ENCODE peak calls at places on chromosomes 7 and 10, in four cellular contexts. O is T1000, D is NCI-H1417, W is A549. T is an unnamed sample.

GRCh38 chr10:101695404-101695732 is 398 bp upstream of the FBXW4 start:
- DNase-seq in W (no peak), O (no peak), D (no peak), T (no peak)

GRCh38 chr7:2688409-2689342 is 674 bp downstream of the AMZ1 start:
- DNase-seq in W (no peak), O (no peak), D (no peak), T (no peak)

GRCh38 chr7:121714559-121715303 is 158.2 kb upstream of the PTPRZ1 start:
- DNase-seq in D (no peak), O (no peak), W (no peak), T (no peak)

GRCh38 chr7:140534743-140535142 is 55.4 kb upstream of the MKRN1 start:
- DNase-seq in O (no peak), D (no peak), W (no peak), T (no peak)

GRCh38 chr7:151775547-151776443 is 101.1 kb downstream of the PRKAG2 start:
- DNase-seq in O (no peak), W (no peak), D (no peak), T (no peak)

GRCh38 chr7:130733866-130734524 is at the start of gene KLF14:
- DNase-seq in W (no peak), O (peak), D (peak), T (no peak)

GRCh38 chr7:137996386-137996851 is 5.5 kb downstream of the CREB3L2 start:
- DNase-seq in O (no peak), D (no peak), W (no peak), T (no peak)

GRCh38 chr10:48612241-48612943 is 7.5 kb upstream of the ARHGAP22 start:
- DNase-seq in O (no peak), D (no peak), W (no peak), T (no peak)

GRCh38 chr10:35554036-35554435 is 51.1 kb upstream of the GJD4 start:
- DNase-seq in W (no peak), O (no peak), D (no peak), T (peak)

GRCh38 chr10:131871673-131872005 is 29.2 kb upstream of the PPP2R2D start:
- DNase-seq in D (no peak), W (no peak), O (no peak), T (no peak)

GRCh38 chr7:33604015-33604414 is 301.3 kb upstream of the BMPER start:
- DNase-seq in W (no peak), D (no peak), O (no peak), T (no peak)

GRCh38 chr7:12244129-12244528 is 33.0 kb downstream of the TMEM106B start:
- DNase-seq in W (peak), O (no peak), D (peak), T (no peak)

GRCh38 chr10:72072046-72072445 is 16.3 kb downstream of the SPOCK2 start:
- DNase-seq in D (no peak), O (no peak), W (no peak), T (no peak)

GRCh38 chr10:84762754-84763394 is 434.5 kb downstream of the CCSER2 start:
- DNase-seq in W (peak), D (no peak), O (no peak), T (no peak)

GRCh38 chr10:118166951-118167350 is 120.2 kb upstream of the RAB11FIP2 start:
- DNase-seq in O (no peak), D (no peak), W (no peak), T (no peak)

GRCh38 chr7:117132385-117133120 is 179.3 kb downstream of the ST7 start:
- DNase-seq in W (peak), D (no peak), O (no peak), T (no peak)

GRCh38 chr7:91777522-91777921 is 103.0 kb downstream of the MTERF1 start:
- DNase-seq in W (no peak), O (no peak), D (no peak), T (no peak)

GRCh38 chr10:18699849-18700554 is 40.8 kb downstream of the ARL5B start:
- DNase-seq in W (no peak), D (no peak), O (no peak), T (no peak)

GRCh38 chr7:130669051-130669700 is 628 bp upstream of the COPG2 start:
- DNase-seq in W (no peak), O (no peak), D (no peak), T (peak)

GRCh38 chr10:123491692-123492415 is 174.3 kb upstream of the GPR26 start:
- DNase-seq in D (no peak), O (no peak), W (no peak), T (no peak)

GRCh38 chr10:113493943-113494342 is 58.9 kb upstream of the HABP2 start:
- DNase-seq in W (peak), D (no peak), O (no peak), T (no peak)

GRCh38 chr7:114298011-114298410 is 116.6 kb upstream of the FOXP2 start:
- DNase-seq in O (no peak), W (no peak), D (no peak), T (no peak)

GRCh38 chr7:4764402-4765007 is 10.9 kb upstream of the AP5Z1 start:
- DNase-seq in W (no peak), O (no peak), D (no peak), T (no peak)

GRCh38 chr10:103786020-103786419 is 69.4 kb downstream of the SH3PXD2A start:
- DNase-seq in D (no peak), W (no peak), O (no peak), T (no peak)

GRCh38 chr7:11539853-11540252 is 292.1 kb downstream of the THSD7A start:
- DNase-seq in W (no peak), O (no peak), D (no peak), T (no peak)

GRCh38 chr10:10353326-10353725 is 664.3 kb upstream of the CELF2 start:
- DNase-seq in W (no peak), D (no peak), O (no peak), T (no peak)

GRCh38 chr10:114821915-114822770 is 563 bp downstream of the FHIP2A start:
- DNase-seq in W (peak), D (peak), O (no peak), T (peak)

GRCh38 chr7:90736316-90736715 is 140.2 kb downstream of the CDK14 start:
- DNase-seq in O (no peak), D (no peak), W (no peak), T (no peak)

GRCh38 chr7:74038194-74038961 is 10.4 kb downstream of the ELN start:
- DNase-seq in O (no peak), D (no peak), W (no peak), T (no peak)

GRCh38 chr7:4189151-4189570 is 492.9 kb upstream of the FOXK1 start:
- DNase-seq in D (peak), W (no peak), O (no peak), T (no peak)

GRCh38 chr10:114663631-114664030 is 5.6 kb upstream of the ABLIM1 start:
- DNase-seq in W (no peak), D (peak), O (no peak), T (no peak)

GRCh38 chr10:79275431-79275851 is 71.8 kb upstream of the PPIF start:
- DNase-seq in D (no peak), O (no peak), W (no peak), T (no peak)

GRCh38 chr10:46556515-46557318 is at the start of gene GPRIN2:
- DNase-seq in O (no peak), D (peak), W (no peak), T (peak)

GRCh38 chr7:134419875-134420274 is 39.0 kb downstream of the AKR1B1 start:
- DNase-seq in O (no peak), W (no peak), D (no peak), T (no peak)

T was measured in NCI-H510A treated with DMSO at 0.1 percent for 48 hours.